ENCODE peak calls at places on chromosomes 2 and 18, in four cellular contexts. C is ovary, W is DND-41, L is pancreas. I is an unnamed sample.

GRCh38 chr2:222805591-222806304 is 55.1 kb upstream of the ACSL3 start:
- DNase-seq in W (no peak), C (no peak), L (no peak), I (no peak)

GRCh38 chr2:157592983-157593382 is 35.7 kb downstream of the ACVR1C start:
- DNase-seq in L (no peak), C (no peak), W (no peak), I (peak)

GRCh38 chr2:113138428-113139322 is 11.3 kb downstream of the IL1RN start:
- DNase-seq in C (no peak), L (peak), W (peak), I (peak)

GRCh38 chr18:28115149-28115550 is 61.8 kb downstream of the CDH2 start:
- DNase-seq in L (no peak), C (no peak), W (no peak), I (peak)

GRCh38 chr2:128573531-128573930 is 254.9 kb upstream of the HS6ST1 start:
- DNase-seq in C (no peak), L (no peak), W (no peak), I (no peak)

GRCh38 chr2:13660231-13660630 is 943.5 kb downstream of the TRIB2 start:
- DNase-seq in C (no peak), W (no peak), L (no peak), I (no peak)

GRCh38 chr2:202609381-202610145 is 25.2 kb upstream of the FAM117B start:
- DNase-seq in L (no peak), W (no peak), C (no peak), I (no peak)

GRCh38 chr2:219737270-219737691 is 109.9 kb downstream of the SLC4A3 start:
- DNase-seq in L (no peak), C (peak), W (no peak), I (peak)

GRCh38 chr18:64002581-64002980 is 32.7 kb downstream of the SERPINB8 start:
- DNase-seq in W (no peak), C (no peak), L (no peak), I (no peak)

GRCh38 chr2:238127165-238128060 is 11.1 kb upstream of the KLHL30 start:
- DNase-seq in W (no peak), C (no peak), L (peak), I (peak)
- TF ChIP-seq CTCF in W (no peak), C (no peak), L (no peak), I (peak)

GRCh38 chr2:100104718-100105677 is 37.4 kb downstream of the AFF3 start:
- DNase-seq in C (peak), W (peak), L (peak), I (no peak)
- H3K4me3 ChIP-seq in C (peak), W (peak), L (peak), I (peak)

DNA sequence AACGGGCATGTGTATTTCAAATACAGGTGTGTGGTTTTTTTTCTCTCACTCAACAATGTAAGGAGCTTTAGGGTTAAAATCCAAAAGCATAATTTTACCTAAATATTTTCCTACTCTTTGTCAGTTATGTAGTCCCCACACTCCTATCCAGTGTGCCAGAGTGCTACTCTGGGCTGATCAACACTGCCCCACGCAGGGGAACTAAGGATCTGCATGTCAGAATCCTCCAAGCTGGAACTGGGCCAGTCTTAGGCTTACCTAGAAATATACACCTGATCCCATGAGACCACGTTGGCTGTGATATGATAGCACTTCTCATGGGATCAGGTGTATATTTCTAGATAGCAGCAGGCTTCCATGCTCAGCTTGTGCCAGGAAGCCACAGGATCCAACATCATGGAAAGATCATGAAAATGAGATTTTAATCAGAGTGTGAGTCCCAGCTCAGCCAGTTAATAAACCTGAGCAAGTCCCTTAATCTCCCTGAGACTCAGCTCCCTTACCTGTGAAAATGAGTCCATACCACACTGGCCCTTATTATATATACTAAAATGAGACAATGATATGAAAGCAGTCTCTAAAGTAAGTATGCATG is 29.7 kb downstream of the CCDC141 start:
- DNase-seq in L (peak), C (no peak), W (peak), I (peak)
- TF ChIP-seq CTCF in L (peak), C (no peak), W (peak), I (peak)

DNA sequence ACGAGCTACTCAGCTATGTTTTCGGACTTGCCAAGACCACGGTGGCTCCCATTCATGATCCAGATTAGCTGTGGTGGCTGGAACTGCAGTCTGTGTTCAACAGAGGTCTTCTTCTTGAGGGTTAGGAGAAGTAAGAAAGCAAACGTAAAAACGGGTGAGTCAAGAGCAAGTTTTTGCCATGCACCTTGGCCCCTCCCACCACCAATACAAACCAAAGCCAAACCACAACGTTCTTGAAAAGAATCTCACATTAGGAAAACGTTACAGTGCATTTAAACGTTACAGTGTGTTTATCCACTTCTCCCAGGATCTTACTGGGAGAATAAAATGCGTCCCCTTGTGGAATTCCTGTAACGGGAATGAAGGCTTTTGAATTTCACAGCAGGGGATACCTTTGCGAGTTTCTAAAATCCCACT is 725 bp downstream of the FBXO48 start:
- DNase-seq in W (peak), L (no peak), C (no peak), I (peak)
- H3K4me3 ChIP-seq in W (peak), L (peak), C (peak), I (peak)

GRCh38 chr2:183193904-183194303 is 69.7 kb downstream of the NUP35 start:
- DNase-seq in C (no peak), L (no peak), W (no peak), I (no peak)
- TF ChIP-seq CTCF in C (no peak), L (no peak), W (no peak), I (no peak)